ENCODE peak calls at places on chromosome 19, in five cellular contexts. F is K562, X is H1, T is GM12891, W is GM12878. I is an unnamed sample.

GRCh38 chr19:50565984-50566903 is 2.0 kb downstream of the LRRC4B start:
- DNase-seq in F (no peak), X (no peak), T (no peak), W (no peak), I (no peak)

GRCh38 chr19:54136086-54136863 is 1.3 kb upstream of the CNOT3 start:
- DNase-seq in F (no peak), X (no peak), T (no peak), W (no peak), I (no peak)

GRCh38 chr19:30738047-30738446 is 365.9 kb downstream of the ZNF536 start:
- DNase-seq in F (no peak), X (no peak), T (no peak), W (no peak), I (no peak)

GRCh38 chr19:44753932-44754742 is 5.6 kb downstream of the BCL3 start:
- DNase-seq in F (peak), X (no peak), T (peak), W (no peak), I (peak)

GRCh38 chr19:35908977-35909683 is 1.0 kb upstream of the TYROBP start:
- DNase-seq in F (no peak), X (no peak), T (no peak), W (no peak), I (no peak)

GRCh38 chr19:15562145-15562544 is 52.9 kb upstream of the CYP4F8 start:
- DNase-seq in F (no peak), X (no peak), T (no peak), W (no peak), I (no peak)

GRCh38 chr19:8585894-8586750 is 8.9 kb upstream of the MYO1F start:
- DNase-seq in F (peak), X (peak), T (no peak), W (no peak), I (no peak)

GRCh38 chr19:16143399-16144215 is at the start of gene HSH2D:
- DNase-seq in F (no peak), X (peak), T (peak), W (peak), I (peak)

GRCh38 chr19:33241530-33242101 is 16.0 kb upstream of the SLC7A10 start:
- DNase-seq in F (peak), X (no peak), T (no peak), W (no peak), I (no peak)

GRCh38 chr19:641702-642101 is 2.0 kb downstream of the FGF22 start:
- DNase-seq in F (no peak), X (no peak), T (no peak), W (no peak), I (no peak)

GRCh38 chr19:45824041-45824471 is 8.9 kb upstream of the RSPH6A start:
- DNase-seq in F (no peak), X (no peak), T (no peak), W (no peak), I (no peak)

GRCh38 chr19:29503785-29504184 is 22.0 kb upstream of the VSTM2B start:
- DNase-seq in F (no peak), X (no peak), T (no peak), W (no peak), I (no peak)

GRCh38 chr19:11942843-11943108 is 17.9 kb downstream of the ZNF700 start:
- DNase-seq in F (no peak), X (no peak), T (no peak), W (no peak), I (no peak)

GRCh38 chr19:51779703-51780102 is 15.3 kb upstream of the FPR3 start:
- DNase-seq in F (no peak), X (no peak), T (no peak), W (no peak), I (no peak)

GRCh38 chr19:47226426-47227346 is 4.3 kb downstream of the BBC3 start:
- DNase-seq in F (peak), X (no peak), T (peak), W (peak), I (no peak)

GRCh38 chr19:45099465-45100201 is 6.7 kb downstream of the PPP1R37 start:
- DNase-seq in F (no peak), X (no peak), T (no peak), W (no peak), I (no peak)

GRCh38 chr19:366205-366783 is 21.7 kb upstream of the MIER2 start:
- DNase-seq in F (no peak), X (no peak), T (no peak), W (no peak), I (no peak)

GRCh38 chr19:50358483-50359431 is 6.7 kb downstream of the NAPSA start:
- DNase-seq in F (peak), X (no peak), T (peak), W (peak), I (peak)

GRCh38 chr19:43798546-43799409 is 3.5 kb downstream of the LYPD5 start:
- DNase-seq in F (peak), X (no peak), T (no peak), W (no peak), I (peak)

GRCh38 chr19:32387701-32388392 is 17.7 kb upstream of the DPY19L3 start:
- DNase-seq in F (no peak), X (no peak), T (no peak), W (no peak), I (no peak)

GRCh38 chr19:10985502-10985901 is 24.7 kb downstream of the SMARCA4 start:
- DNase-seq in F (no peak), X (no peak), T (no peak), W (no peak), I (no peak)

GRCh38 chr19:29311391-29311790 is 98.4 kb upstream of the UQCRFS1 start:
- DNase-seq in F (no peak), X (no peak), T (no peak), W (no peak), I (no peak)

GRCh38 chr19:46159893-46160775 is 12.1 kb downstream of the IGFL2 start:
- DNase-seq in F (no peak), X (no peak), T (no peak), W (no peak), I (no peak)

GRCh38 chr19:15436826-15437110 is 13.0 kb downstream of the WIZ start:
- DNase-seq in F (no peak), X (no peak), T (no peak), W (no peak), I (no peak)

DNA sequence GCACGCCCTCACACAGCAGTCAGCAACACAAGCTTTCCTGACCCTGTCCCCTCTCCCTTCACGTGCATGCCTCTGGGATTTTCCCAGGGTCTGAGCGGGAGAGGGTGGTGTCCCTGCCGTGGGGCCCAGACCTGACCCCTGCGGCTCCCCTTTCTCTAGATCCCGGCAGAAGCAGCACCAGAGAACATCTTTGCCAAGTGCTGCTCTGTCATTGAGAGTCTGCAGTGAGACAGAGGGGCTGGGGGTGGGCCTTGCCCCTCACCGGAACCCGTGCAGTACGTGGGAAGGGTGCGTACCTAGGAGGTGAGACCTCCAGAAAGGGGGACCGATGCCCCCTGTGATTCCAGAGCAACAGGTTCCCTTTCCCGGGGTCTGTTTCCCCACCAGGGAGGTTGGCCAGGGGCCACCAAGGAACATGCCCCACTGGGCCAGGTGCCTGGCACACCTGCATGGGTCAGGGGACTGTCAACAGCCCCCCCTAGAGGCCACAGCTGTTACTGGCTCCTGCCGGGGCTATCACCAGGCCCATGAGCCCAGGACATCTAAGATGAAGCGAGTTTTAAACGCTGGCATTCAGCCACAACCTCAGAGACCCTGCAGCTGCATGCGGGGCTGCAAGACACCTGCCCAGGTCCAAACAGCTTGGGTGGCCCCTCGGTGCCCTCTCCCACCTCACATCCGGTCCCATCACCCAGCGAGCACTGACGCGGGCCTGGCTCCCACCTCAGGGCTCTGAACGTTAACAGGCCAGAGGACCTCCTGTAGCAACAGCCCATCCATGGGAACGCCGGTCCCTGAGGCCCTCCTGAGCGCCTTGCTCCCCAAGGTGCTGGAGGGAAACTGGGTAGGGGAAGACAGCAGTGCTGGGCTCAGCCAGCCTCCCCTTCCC is 12.3 kb downstream of the KHSRP start:
- DNase-seq in F (peak), X (peak), T (peak), W (no peak), I (no peak)
- TF ChIP-seq POLR2A in F (peak), X (peak), T (peak), W (peak), I (peak)

GRCh38 chr19:56121180-56122167 is at the start of gene ZNF787:
- DNase-seq in F (peak), X (peak), T (peak), W (peak), I (peak)

GRCh38 chr19:56119585-56119978 is 1.5 kb downstream of the ZNF787 start:
- DNase-seq in F (no peak), X (no peak), T (no peak), W (no peak), I (no peak)

GRCh38 chr19:56120002-56120370 is 1.1 kb downstream of the ZNF787 start:
- DNase-seq in F (no peak), X (no peak), T (no peak), W (no peak), I (no peak)

GRCh38 chr19:56118666-56119584 is 2.2 kb downstream of the ZNF787 start:
- DNase-seq in F (no peak), X (no peak), T (no peak), W (no peak), I (no peak)

GRCh38 chr19:56120371-56121179 is 520 bp downstream of the ZNF787 start:
- DNase-seq in F (peak), X (no peak), T (peak), W (no peak), I (peak)
- TF ChIP-seq TAF1 in F (peak), X (peak), T (peak), W (peak), I (no peak)

DNA sequence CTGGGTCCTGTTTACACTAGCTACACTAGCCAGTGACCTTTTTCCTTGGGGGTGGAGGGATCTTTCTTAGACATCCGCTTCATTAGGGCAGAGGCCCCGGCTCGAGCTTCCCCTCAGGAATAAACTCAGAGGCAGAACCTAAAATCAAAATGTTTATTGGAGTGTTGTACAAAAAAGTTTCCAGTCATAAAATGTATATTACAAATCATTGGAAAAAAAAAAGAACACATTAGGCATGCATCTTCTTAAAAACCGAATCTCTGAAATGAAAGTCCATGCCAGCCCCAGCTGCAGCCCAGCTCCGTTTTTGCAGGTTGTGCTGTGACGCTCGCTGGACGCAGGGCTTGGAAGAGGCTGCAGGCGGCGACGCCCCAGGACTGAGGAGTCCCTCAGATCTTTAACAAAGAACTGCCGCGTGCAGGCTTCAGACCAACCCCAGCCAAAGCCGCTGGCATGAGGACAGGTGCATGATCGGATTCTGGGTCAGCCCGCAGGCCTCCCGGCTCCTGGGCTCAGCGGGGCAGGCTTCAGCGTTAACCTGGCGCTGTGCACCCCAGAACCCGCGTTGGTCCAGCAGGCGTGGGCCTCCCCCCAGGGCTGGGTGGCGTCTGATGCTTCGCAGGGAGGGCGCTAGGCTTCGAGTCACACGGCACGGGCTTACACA is 773 bp upstream of the TIMM13 start:
- DNase-seq in F (no peak), X (no peak), T (no peak), W (no peak), I (no peak)
- TF ChIP-seq POLR2A in F (no peak), X (no peak), T (no peak), W (peak), I (no peak)

GRCh38 chr19:41997121-41997850 is 3.3 kb upstream of the ATP1A3 start:
- DNase-seq in F (peak), X (no peak), T (peak), W (no peak), I (peak)

GRCh38 chr19:41994521-41994971 is 516 bp upstream of the ATP1A3 start:
- DNase-seq in F (no peak), X (no peak), T (no peak), W (no peak), I (no peak)

GRCh38 chr19:41997851-41998229 is 3.8 kb upstream of the ATP1A3 start:
- DNase-seq in F (no peak), X (no peak), T (no peak), W (no peak), I (no peak)

GRCh38 chr19:41994994-41995958 is 1.2 kb upstream of the ATP1A3 start:
- DNase-seq in F (no peak), X (no peak), T (no peak), W (peak), I (no peak)

DNA sequence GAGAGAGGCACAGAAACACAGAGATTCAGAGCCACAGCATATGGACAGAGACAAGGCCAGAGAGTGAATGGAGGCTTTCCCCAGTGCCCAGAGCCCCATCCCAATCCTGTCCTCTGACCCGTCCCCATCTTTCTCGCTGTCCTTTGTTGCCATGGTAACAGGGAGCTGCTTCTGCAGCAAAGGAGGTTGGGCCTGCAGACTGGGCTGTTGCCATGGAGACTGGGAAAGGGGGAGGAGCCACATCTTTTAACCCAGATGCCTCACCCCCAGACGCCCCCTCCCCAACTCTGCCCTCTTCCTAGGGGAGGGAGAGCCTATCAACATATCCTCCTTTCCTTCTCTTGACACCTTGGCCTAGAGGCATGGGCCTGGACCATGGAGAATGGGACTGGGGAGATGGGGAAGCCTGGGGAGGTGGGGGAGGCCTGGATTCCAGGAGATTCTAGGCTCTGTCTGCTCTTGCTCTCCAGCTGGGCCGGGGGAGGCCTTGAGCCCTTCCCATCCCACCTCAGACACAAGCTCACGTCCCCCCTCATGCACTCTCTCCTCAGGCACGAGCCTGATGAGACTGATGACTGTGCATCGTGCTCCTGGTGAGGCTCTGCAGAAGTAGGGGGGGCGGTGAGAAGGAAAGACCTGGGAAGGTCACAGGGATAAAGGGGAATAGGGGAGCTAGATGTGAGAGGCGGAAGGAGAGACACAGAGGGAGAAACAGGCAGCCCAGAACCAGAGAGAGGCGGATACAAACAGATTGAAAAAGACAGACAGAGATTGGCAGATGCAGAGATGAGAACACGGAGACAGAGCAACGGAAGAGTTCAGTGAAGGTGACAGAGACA is 2.1 kb upstream of the ATP1A3 start:
- DNase-seq in F (peak), X (no peak), T (no peak), W (no peak), I (no peak)
- TF ChIP-seq TAF1 in F (no peak), X (no peak), T (no peak), W (no peak), I (no peak)

I was measured in GM12892.